ENCODE peak calls at places on chromosomes 12 and 14, in five cellular contexts. One of them, this sample, is unnamed.
A peak's percentile ranks its signal among the peaks of the same experiment; 100 is the strongest.

GRCh38 chr12:64400041-64400440 is 4.2 kb upstream of the XPOT start:
- DNase-seq in uterus: no peak
- DNase-seq in ovary: no peak
- DNase-seq in transverse colon: no peak
- DNase-seq in right lobe of liver: no peak
- DNase-seq in this sample: no peak

GRCh38 chr14:36524220-36524837 is 4.3 kb upstream of the NKX2-1 start:
- DNase-seq in ovary: no peak
- DNase-seq in right lobe of liver: no peak
- DNase-seq in transverse colon: no peak
- DNase-seq in uterus: no peak
- DNase-seq in this sample: no peak

GRCh38 chr12:84913151-84913550 is 552 bp upstream of the SLC6A15 start:
- DNase-seq in uterus: no peak
- DNase-seq in right lobe of liver: no peak
- DNase-seq in transverse colon: no peak
- DNase-seq in ovary: no peak
- DNase-seq in this sample: no peak

GRCh38 chr12:69055706-69056105 is 122.7 kb upstream of the CPM start:
- DNase-seq in uterus: no peak
- DNase-seq in right lobe of liver: no peak
- DNase-seq in ovary: no peak
- DNase-seq in transverse colon: no peak
- DNase-seq in this sample: no peak

GRCh38 chr12:48037267-48037915 is 33.1 kb upstream of the COL2A1 start:
- DNase-seq in transverse colon: no peak
- DNase-seq in ovary: no peak
- DNase-seq in uterus: no peak
- DNase-seq in right lobe of liver: no peak
- DNase-seq in this sample: no peak

GRCh38 chr14:50031534-50032313 is 84.6 kb downstream of the VCPKMT start:
- DNase-seq in right lobe of liver: no peak
- DNase-seq in uterus: no peak
- DNase-seq in ovary: no peak
- DNase-seq in transverse colon: no peak
- DNase-seq in this sample: no peak

GRCh38 chr14:55102141-55102547 is 26.9 kb upstream of the LGALS3 start:
- DNase-seq in transverse colon: peak; percentile 77
- DNase-seq in right lobe of liver: peak; percentile 79
- DNase-seq in ovary: peak; percentile 80
- DNase-seq in uterus: peak; percentile 78
- DNase-seq in this sample: peak; percentile 92

GRCh38 chr14:20802341-20803084 is at the start of gene RNASE1:
- DNase-seq in transverse colon: peak; percentile 72
- DNase-seq in right lobe of liver: no peak
- DNase-seq in uterus: no peak
- DNase-seq in ovary: peak; percentile 40
- DNase-seq in this sample: no peak

GRCh38 chr12:48281811-48282210 is 68.9 kb downstream of the ZNF641 start:
- DNase-seq in ovary: no peak
- DNase-seq in transverse colon: no peak
- DNase-seq in uterus: no peak
- DNase-seq in right lobe of liver: no peak
- DNase-seq in this sample: no peak

GRCh38 chr12:6177593-6178358 is 22.4 kb upstream of the CD9 start:
- DNase-seq in ovary: no peak
- DNase-seq in uterus: no peak
- DNase-seq in right lobe of liver: no peak
- DNase-seq in transverse colon: no peak
- DNase-seq in this sample: no peak

GRCh38 chr12:88431245-88431644 is 149.0 kb downstream of the KITLG start:
- DNase-seq in right lobe of liver: no peak
- DNase-seq in uterus: no peak
- DNase-seq in transverse colon: no peak
- DNase-seq in ovary: no peak
- DNase-seq in this sample: no peak

GRCh38 chr14:101584049-101584859 is 23.0 kb downstream of the DIO3 start:
- DNase-seq in right lobe of liver: no peak
- DNase-seq in ovary: peak; percentile 23
- DNase-seq in uterus: peak; percentile 76
- DNase-seq in transverse colon: no peak
- DNase-seq in this sample: peak; percentile 42

GRCh38 chr12:50626026-50626425 is 121.2 kb downstream of the DIP2B start:
- DNase-seq in transverse colon: no peak
- DNase-seq in ovary: no peak
- DNase-seq in uterus: no peak
- DNase-seq in right lobe of liver: no peak
- DNase-seq in this sample: no peak

GRCh38 chr12:68237068-68237467 is 11.5 kb upstream of the IL26 start:
- DNase-seq in transverse colon: no peak
- DNase-seq in right lobe of liver: no peak
- DNase-seq in uterus: no peak
- DNase-seq in ovary: no peak
- DNase-seq in this sample: no peak

GRCh38 chr12:130474599-130474998 is 136.9 kb downstream of the PIWIL1 start:
- DNase-seq in right lobe of liver: no peak
- DNase-seq in transverse colon: no peak
- DNase-seq in ovary: no peak
- DNase-seq in uterus: no peak
- DNase-seq in this sample: no peak

GRCh38 chr14:101286271-101287018 is 274.9 kb upstream of the DIO3 start:
- DNase-seq in uterus: peak; percentile 52
- DNase-seq in transverse colon: no peak
- DNase-seq in right lobe of liver: no peak
- DNase-seq in ovary: peak; percentile 56
- DNase-seq in this sample: no peak

GRCh38 chr12:106171117-106171750 is 32.5 kb upstream of the NUAK1 start:
- DNase-seq in transverse colon: no peak
- DNase-seq in right lobe of liver: no peak
- DNase-seq in ovary: no peak
- DNase-seq in uterus: no peak
- DNase-seq in this sample: no peak

GRCh38 chr14:104573930-104574329 is 5.6 kb upstream of the C14orf180 start:
- DNase-seq in uterus: no peak
- DNase-seq in right lobe of liver: no peak
- DNase-seq in ovary: no peak
- DNase-seq in transverse colon: no peak
- DNase-seq in this sample: no peak

GRCh38 chr12:58757422-58757821 is 162.9 kb downstream of the LRIG3 start:
- DNase-seq in right lobe of liver: no peak
- DNase-seq in uterus: no peak
- DNase-seq in transverse colon: no peak
- DNase-seq in ovary: no peak
- DNase-seq in this sample: no peak

GRCh38 chr12:48824905-48825304 is 6.6 kb downstream of the CACNB3 start:
- DNase-seq in right lobe of liver: no peak
- DNase-seq in ovary: no peak
- DNase-seq in uterus: no peak
- DNase-seq in transverse colon: no peak
- DNase-seq in this sample: no peak

GRCh38 chr14:51653096-51653814 is 1.5 kb downstream of the FRMD6 start:
- DNase-seq in right lobe of liver: no peak
- DNase-seq in ovary: no peak
- DNase-seq in uterus: no peak
- DNase-seq in transverse colon: no peak
- DNase-seq in this sample: no peak
- TF ChIP-seq CTCF in right lobe of liver: no peak
- TF ChIP-seq CTCF in ovary: peak; percentile 9
- TF ChIP-seq CTCF in uterus: peak; percentile 58
- TF ChIP-seq CTCF in transverse colon: peak; percentile 62
- TF ChIP-seq CTCF in this sample: no peak

GRCh38 chr12:46269429-46270241 is 792 bp upstream of the SLC38A1 start:
- DNase-seq in uterus: no peak
- DNase-seq in right lobe of liver: no peak
- DNase-seq in transverse colon: peak; percentile 63
- DNase-seq in ovary: peak; percentile 27
- DNase-seq in this sample: peak; percentile 86

GRCh38 chr12:46268349-46268616 is 560 bp downstream of the SLC38A1 start:
- DNase-seq in ovary: no peak
- DNase-seq in right lobe of liver: peak; percentile 26
- DNase-seq in transverse colon: no peak
- DNase-seq in uterus: no peak
- DNase-seq in this sample: no peak

GRCh38 chr12:46266869-46267617 is 1.8 kb downstream of the SLC38A1 start:
- DNase-seq in ovary: peak; percentile 54
- DNase-seq in right lobe of liver: peak; percentile 45
- DNase-seq in uterus: peak; percentile 46
- DNase-seq in transverse colon: peak; percentile 71
- DNase-seq in this sample: peak; percentile 51

GRCh38 chr12:46267618-46268348 is 1.1 kb downstream of the SLC38A1 start:
- DNase-seq in ovary: peak; percentile 27
- DNase-seq in transverse colon: no peak
- DNase-seq in right lobe of liver: no peak
- DNase-seq in uterus: peak; percentile 25
- DNase-seq in this sample: peak; percentile 88

GRCh38 chr12:46268617-46269428 is at the start of gene SLC38A1:
- DNase-seq in transverse colon: peak; percentile 91
- DNase-seq in uterus: peak; percentile 76
- DNase-seq in ovary: peak; percentile 77
- DNase-seq in right lobe of liver: peak; percentile 91
- DNase-seq in this sample: peak; percentile 84
- TF ChIP-seq POLR2A in transverse colon: peak; percentile 95
- TF ChIP-seq POLR2A in uterus: peak; percentile 57
- TF ChIP-seq POLR2A in ovary: peak; percentile 63
- TF ChIP-seq POLR2A in right lobe of liver: peak; percentile 65
- TF ChIP-seq POLR2A in this sample: peak; percentile 5

GRCh38 chr12:52081263-52081733 is 1.8 kb downstream of the SMIM41 start:
- DNase-seq in right lobe of liver: peak; percentile 37
- DNase-seq in uterus: no peak
- DNase-seq in ovary: peak; percentile 68
- DNase-seq in transverse colon: no peak
- DNase-seq in this sample: no peak
- H3K4me3 ChIP-seq in right lobe of liver: no peak overlapping the region
- H3K4me3 ChIP-seq in uterus: no peak overlapping the region
- H3K4me3 ChIP-seq in ovary: no peak overlapping the region
- H3K4me3 ChIP-seq in transverse colon: no peak overlapping the region
- H3K4me3 ChIP-seq in this sample: no peak overlapping the region

DNA sequence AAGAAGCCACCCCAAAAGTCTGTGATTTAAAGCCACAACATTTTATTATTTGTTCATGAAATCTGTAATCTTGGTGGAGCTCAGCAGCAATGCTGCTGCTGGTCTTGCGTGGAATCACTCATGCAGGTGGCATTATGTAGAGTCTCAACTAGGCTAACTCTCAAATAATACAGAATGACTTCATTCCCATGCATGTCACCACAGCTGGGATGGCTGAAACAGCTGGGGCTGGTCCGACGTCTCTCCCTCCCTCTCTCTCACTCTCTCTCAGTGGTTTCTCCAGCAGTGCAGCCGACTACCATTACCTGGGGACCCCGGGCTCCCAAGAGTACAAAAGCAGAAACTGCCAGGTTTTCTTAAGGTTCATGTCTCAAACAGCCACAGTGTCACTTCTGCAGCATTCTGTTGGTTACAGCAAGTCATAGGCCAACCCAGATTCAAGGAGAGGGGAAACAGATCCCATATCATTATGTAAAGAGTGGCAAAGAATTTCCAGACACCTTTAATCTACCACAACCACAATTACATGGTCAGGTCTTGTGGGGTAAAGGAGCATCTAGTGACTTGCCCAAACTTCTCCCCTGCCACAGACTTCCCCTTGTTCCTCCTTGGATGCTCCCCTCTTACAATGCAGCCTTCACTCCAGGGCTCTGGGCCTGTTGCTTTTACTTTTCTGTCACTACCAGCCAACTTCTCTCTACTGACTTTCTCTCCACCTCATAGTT is 192.0 kb upstream of the HMGA2 start:
- DNase-seq in ovary: no peak
- DNase-seq in transverse colon: no peak
- DNase-seq in uterus: no peak
- DNase-seq in right lobe of liver: no peak
- DNase-seq in this sample: no peak
- TF ChIP-seq CTCF in ovary: no peak
- TF ChIP-seq CTCF in transverse colon: no peak
- TF ChIP-seq CTCF in uterus: no peak
- TF ChIP-seq CTCF in right lobe of liver: no peak
- TF ChIP-seq CTCF in this sample: no peak

GRCh38 chr14:96362071-96362964 is 823 bp downstream of the ATG2B start:
- DNase-seq in transverse colon: peak; percentile 68
- DNase-seq in uterus: no peak
- DNase-seq in ovary: no peak
- DNase-seq in right lobe of liver: peak; percentile 55
- DNase-seq in this sample: no peak
- TF ChIP-seq POLR2A in transverse colon: peak; percentile 77
- TF ChIP-seq POLR2A in uterus: no peak
- TF ChIP-seq POLR2A in ovary: no peak
- TF ChIP-seq POLR2A in right lobe of liver: peak; percentile 38
- TF ChIP-seq POLR2A in this sample: no peak

GRCh38 chr12:102479099-102479887 is 1.1 kb downstream of the IGF1 start:
- DNase-seq in uterus: no peak
- DNase-seq in right lobe of liver: no peak
- DNase-seq in transverse colon: peak; percentile 25
- DNase-seq in ovary: no peak
- DNase-seq in this sample: no peak

GRCh38 chr12:102479984-102480383 is 379 bp downstream of the IGF1 start:
- DNase-seq in ovary: no peak
- DNase-seq in right lobe of liver: no peak
- DNase-seq in transverse colon: no peak
- DNase-seq in uterus: no peak
- DNase-seq in this sample: no peak

GRCh38 chr12:102478416-102479098 is 1.8 kb downstream of the IGF1 start:
- DNase-seq in ovary: no peak
- DNase-seq in right lobe of liver: no peak
- DNase-seq in uterus: no peak
- DNase-seq in transverse colon: peak; percentile 33
- DNase-seq in this sample: no peak

GRCh38 chr12:102481705-102482104 is 1.3 kb upstream of the IGF1 start:
- DNase-seq in right lobe of liver: no peak
- DNase-seq in transverse colon: no peak
- DNase-seq in ovary: no peak
- DNase-seq in uterus: no peak
- DNase-seq in this sample: no peak

DNA sequence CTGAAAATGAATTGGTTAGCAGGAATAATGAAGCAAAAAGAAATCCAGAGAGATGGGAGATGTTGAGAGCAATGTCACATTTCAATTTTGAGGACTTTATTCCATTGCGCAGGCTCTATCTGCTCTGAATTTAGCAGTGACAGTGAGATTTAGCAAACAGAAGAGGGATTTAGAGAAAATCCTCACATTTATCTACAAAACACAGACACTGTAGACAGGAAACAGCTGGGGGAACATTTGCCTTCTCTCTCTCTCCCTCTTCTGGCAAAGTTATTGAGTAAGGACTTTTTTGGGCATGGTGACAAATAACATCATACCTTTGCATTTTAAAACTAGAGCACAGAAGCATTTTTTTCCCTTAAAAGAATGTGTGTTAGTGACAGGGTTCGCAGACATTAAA is at the start of gene IGF1:
- DNase-seq in ovary: no peak
- DNase-seq in uterus: no peak
- DNase-seq in transverse colon: no peak
- DNase-seq in right lobe of liver: no peak
- DNase-seq in this sample: no peak
- H3K4me3 ChIP-seq in ovary: peak within 1 kb of the TSS; percentile 37
- H3K4me3 ChIP-seq in uterus: peak within 1 kb of the TSS; percentile 23
- H3K4me3 ChIP-seq in transverse colon: peak within 1 kb of the TSS; percentile 7
- H3K4me3 ChIP-seq in right lobe of liver: peak within 1 kb of the TSS; percentile 47
- H3K4me3 ChIP-seq in this sample: peak within 1 kb of the TSS; percentile 15